ENCODE peak calls at places on chromosomes 6 and 20, in seven cellular contexts. H is fibroblast of pulmonary artery; O is posterior cingulate gyrus; W is activated T-cell treated with anti-CD3 and anti-CD28 coated beads for 1 hour; Q is activated CD4-positive, alpha-beta T cell treated with anti-CD3 and anti-CD28 coated beads, Interleukin-2, amount 50 U/mL, for 1 hour; B is CD8-positive, alpha-beta memory T cell; I is activated CD4-positive, CD25-positive, alpha-beta regulatory T cell. F is an unnamed sample.

GRCh38 chr20:45890077-45890996 is 671 bp downstream of the NEURL2 start:
- DNase-seq in W (peak), I (peak), O (peak), H (peak), Q (peak), B (peak), F (no peak)

GRCh38 chr20:49318430-49319203 is 40.8 kb upstream of the ZNFX1 start:
- DNase-seq in I (no peak), O (no peak), B (peak), H (no peak), W (no peak), Q (peak), F (no peak)

GRCh38 chr20:4227085-4227821 is 211.9 kb upstream of the RNF24 start:
- DNase-seq in W (no peak), B (no peak), H (peak), O (no peak), I (no peak), Q (no peak), F (no peak)

GRCh38 chr6:154229796-154230195 is 126.8 kb downstream of the IPCEF1 start:
- DNase-seq in Q (no peak), I (no peak), O (no peak), B (peak), H (no peak), W (no peak), F (peak)

GRCh38 chr6:4973972-4974885 is 29.6 kb downstream of the RPP40 start:
- DNase-seq in B (no peak), Q (no peak), W (no peak), O (no peak), H (peak), I (no peak), F (no peak)

GRCh38 chr20:1898496-1899168 is 3.4 kb downstream of the SIRPA start:
- DNase-seq in O (no peak), B (no peak), H (no peak), Q (no peak), I (no peak), W (no peak), F (no peak)

GRCh38 chr20:54535045-54535444 is 59.7 kb downstream of the DOK5 start:
- DNase-seq in I (no peak), B (no peak), O (no peak), H (peak), W (no peak), Q (no peak), F (no peak)

GRCh38 chr6:40171343-40171742 is 237.1 kb upstream of the MOCS1 start:
- DNase-seq in Q (no peak), I (no peak), B (no peak), O (no peak), H (no peak), W (no peak), F (no peak)

GRCh38 chr6:89145461-89145961 is 344 bp upstream of the PM20D2 start:
- DNase-seq in W (no peak), H (peak), Q (no peak), B (peak), O (no peak), I (no peak), F (peak)

GRCh38 chr6:32752580-32752979 is 10.8 kb downstream of the HLA-DQB2 start:
- DNase-seq in H (peak), B (no peak), O (no peak), Q (no peak), W (no peak), I (no peak), F (no peak)

GRCh38 chr6:38771111-38771694 is 56.1 kb downstream of the DNAH8 start:
- DNase-seq in Q (no peak), H (peak), W (no peak), B (no peak), I (no peak), O (no peak), F (no peak)

GRCh38 chr6:120005292-120005976 is 655.9 kb upstream of the MAN1A1 start:
- DNase-seq in I (no peak), O (no peak), W (no peak), H (no peak), B (no peak), Q (no peak), F (no peak)

GRCh38 chr6:127391019-127391974 is 47.9 kb upstream of the ECHDC1 start:
- DNase-seq in I (no peak), H (no peak), W (no peak), Q (no peak), O (no peak), B (no peak), F (no peak)

GRCh38 chr6:95321106-95321505 is 256.2 kb upstream of the MANEA start:
- DNase-seq in Q (no peak), W (no peak), B (no peak), H (no peak), O (no peak), I (no peak), F (no peak)

GRCh38 chr6:11600251-11600650 is 62.7 kb downstream of the TMEM170B start:
- DNase-seq in B (no peak), O (no peak), H (no peak), W (no peak), Q (no peak), I (no peak), F (no peak)

GRCh38 chr6:91462236-91462635 is 875.4 kb upstream of the MAP3K7 start:
- DNase-seq in W (no peak), Q (no peak), I (no peak), B (no peak), O (no peak), H (no peak), F (no peak)

GRCh38 chr20:9440891-9441290 is 73.5 kb upstream of the LAMP5 start:
- DNase-seq in W (no peak), B (no peak), H (no peak), I (no peak), Q (no peak), O (no peak), F (no peak)